ENCODE peak calls at places on chromosomes 12 and 14, in seven cellular contexts. One of them, this sample, is unnamed. For H3K4me1 and H3K9me3, the result is how much of the 10 kb centered on the place peaks cover.

GRCh38 chr14:63323148-63323547 is 4.4 kb upstream of the GPHB5 start:
- DNase-seq in IMR-90: no peak
- DNase-seq in A549: no peak
- DNase-seq in heart right ventricle: no peak
- DNase-seq in neuronal stem cell: no peak
- DNase-seq in aorta: no peak
- DNase-seq in CD8-positive, alpha-beta memory T cell: no peak
- DNase-seq in this sample: no peak

GRCh38 chr12:124747426-124748161 is 116.1 kb downstream of the SCARB1 start:
- DNase-seq in IMR-90: peak
- DNase-seq in A549: peak
- DNase-seq in heart right ventricle: no peak
- DNase-seq in neuronal stem cell: no peak
- DNase-seq in aorta: no peak
- DNase-seq in CD8-positive, alpha-beta memory T cell: no peak
- DNase-seq in this sample: no peak

GRCh38 chr12:108854055-108854452 is 3.3 kb downstream of the SSH1 start:
- DNase-seq in IMR-90: peak
- DNase-seq in A549: no peak
- DNase-seq in heart right ventricle: no peak
- DNase-seq in neuronal stem cell: no peak
- DNase-seq in aorta: no peak
- DNase-seq in CD8-positive, alpha-beta memory T cell: no peak
- DNase-seq in this sample: no peak

GRCh38 chr14:100733152-100733850 is 6.6 kb downstream of the DLK1 start:
- DNase-seq in IMR-90: no peak
- DNase-seq in A549: no peak
- DNase-seq in heart right ventricle: no peak
- DNase-seq in neuronal stem cell: no peak
- DNase-seq in aorta: peak
- DNase-seq in CD8-positive, alpha-beta memory T cell: no peak
- DNase-seq in this sample: no peak

GRCh38 chr12:20716037-20716436 is 20.9 kb downstream of the SLCO1C1 start:
- DNase-seq in IMR-90: no peak
- DNase-seq in A549: no peak
- DNase-seq in heart right ventricle: no peak
- DNase-seq in neuronal stem cell: no peak
- DNase-seq in aorta: no peak
- DNase-seq in CD8-positive, alpha-beta memory T cell: no peak
- DNase-seq in this sample: no peak

GRCh38 chr12:9039397-9039977 is 50.1 kb downstream of the KLRG1 start:
- DNase-seq in IMR-90: peak
- DNase-seq in A549: peak
- DNase-seq in heart right ventricle: no peak
- DNase-seq in neuronal stem cell: peak
- DNase-seq in aorta: no peak
- DNase-seq in CD8-positive, alpha-beta memory T cell: peak
- DNase-seq in this sample: peak

GRCh38 chr12:78977463-78977862 is 112.9 kb downstream of the SYT1 start:
- DNase-seq in IMR-90: no peak
- DNase-seq in A549: no peak
- DNase-seq in heart right ventricle: no peak
- DNase-seq in neuronal stem cell: no peak
- DNase-seq in aorta: no peak
- DNase-seq in CD8-positive, alpha-beta memory T cell: no peak
- DNase-seq in this sample: no peak

GRCh38 chr14:75605916-75606315 is 27.5 kb downstream of the FLVCR2 start:
- DNase-seq in IMR-90: no peak
- DNase-seq in A549: no peak
- DNase-seq in heart right ventricle: no peak
- DNase-seq in neuronal stem cell: no peak
- DNase-seq in aorta: no peak
- DNase-seq in CD8-positive, alpha-beta memory T cell: no peak
- DNase-seq in this sample: no peak

GRCh38 chr12:56121204-56121870 is 3.3 kb downstream of the ZC3H10 start:
- DNase-seq in IMR-90: no peak
- DNase-seq in A549: no peak
- DNase-seq in heart right ventricle: no peak
- DNase-seq in neuronal stem cell: no peak
- DNase-seq in aorta: no peak
- DNase-seq in CD8-positive, alpha-beta memory T cell: no peak
- DNase-seq in this sample: no peak

GRCh38 chr12:108260039-108260438 is 79.1 kb downstream of the CMKLR1 start:
- DNase-seq in IMR-90: no peak
- DNase-seq in A549: no peak
- DNase-seq in heart right ventricle: no peak
- DNase-seq in neuronal stem cell: no peak
- DNase-seq in aorta: no peak
- DNase-seq in CD8-positive, alpha-beta memory T cell: no peak
- DNase-seq in this sample: no peak

GRCh38 chr12:42963993-42964392 is 374.4 kb upstream of the PRICKLE1 start:
- DNase-seq in IMR-90: no peak
- DNase-seq in A549: no peak
- DNase-seq in heart right ventricle: no peak
- DNase-seq in neuronal stem cell: no peak
- DNase-seq in aorta: no peak
- DNase-seq in CD8-positive, alpha-beta memory T cell: no peak
- DNase-seq in this sample: no peak

GRCh38 chr12:67748761-67749075 is 100.2 kb downstream of the DYRK2 start:
- DNase-seq in IMR-90: peak
- DNase-seq in A549: no peak
- DNase-seq in heart right ventricle: no peak
- DNase-seq in neuronal stem cell: no peak
- DNase-seq in aorta: no peak
- DNase-seq in CD8-positive, alpha-beta memory T cell: no peak
- DNase-seq in this sample: no peak

GRCh38 chr14:64569108-64570045 is 19.6 kb downstream of the PPP1R36 start:
- DNase-seq in IMR-90: peak
- DNase-seq in A549: peak
- DNase-seq in heart right ventricle: peak
- DNase-seq in neuronal stem cell: no peak
- DNase-seq in aorta: peak
- DNase-seq in CD8-positive, alpha-beta memory T cell: no peak
- DNase-seq in this sample: no peak

GRCh38 chr14:100533647-100534485 is 53.4 kb downstream of the BEGAIN start:
- DNase-seq in IMR-90: no peak
- DNase-seq in A549: no peak
- DNase-seq in heart right ventricle: peak
- DNase-seq in neuronal stem cell: no peak
- DNase-seq in aorta: peak
- DNase-seq in CD8-positive, alpha-beta memory T cell: no peak
- DNase-seq in this sample: no peak

GRCh38 chr12:53090559-53090958 is 6.9 kb upstream of the IGFBP6 start:
- DNase-seq in IMR-90: no peak
- DNase-seq in A549: no peak
- DNase-seq in heart right ventricle: no peak
- DNase-seq in neuronal stem cell: no peak
- DNase-seq in aorta: no peak
- DNase-seq in CD8-positive, alpha-beta memory T cell: no peak
- DNase-seq in this sample: no peak
- H3K4me3 ChIP-seq in IMR-90: no peak
- H3K4me3 ChIP-seq in A549: no peak
- H3K4me3 ChIP-seq in heart right ventricle: no peak
- H3K4me3 ChIP-seq in neuronal stem cell: no peak
- H3K4me3 ChIP-seq in aorta: no peak
- H3K4me3 ChIP-seq in CD8-positive, alpha-beta memory T cell: no peak
- H3K4me3 ChIP-seq in this sample: no peak

GRCh38 chr12:120844768-120845449 is 59.2 kb downstream of the SPPL3 start:
- DNase-seq in IMR-90: no peak
- DNase-seq in A549: no peak
- DNase-seq in heart right ventricle: no peak
- DNase-seq in neuronal stem cell: no peak
- DNase-seq in aorta: no peak
- DNase-seq in CD8-positive, alpha-beta memory T cell: no peak
- DNase-seq in this sample: no peak

GRCh38 chr12:120844297-120844696 is 59.9 kb downstream of the SPPL3 start:
- DNase-seq in IMR-90: no peak
- DNase-seq in A549: no peak
- DNase-seq in heart right ventricle: no peak
- DNase-seq in neuronal stem cell: no peak
- DNase-seq in aorta: no peak
- DNase-seq in CD8-positive, alpha-beta memory T cell: no peak
- DNase-seq in this sample: no peak

GRCh38 chr12:120847392-120848157 is 56.6 kb downstream of the SPPL3 start:
- DNase-seq in IMR-90: no peak
- DNase-seq in A549: no peak
- DNase-seq in heart right ventricle: no peak
- DNase-seq in neuronal stem cell: no peak
- DNase-seq in aorta: no peak
- DNase-seq in CD8-positive, alpha-beta memory T cell: no peak
- DNase-seq in this sample: no peak

GRCh38 chr12:120846721-120847120 is 57.4 kb downstream of the SPPL3 start:
- DNase-seq in IMR-90: peak
- DNase-seq in A549: no peak
- DNase-seq in heart right ventricle: no peak
- DNase-seq in neuronal stem cell: no peak
- DNase-seq in aorta: no peak
- DNase-seq in CD8-positive, alpha-beta memory T cell: no peak
- DNase-seq in this sample: no peak

GRCh38 chr12:120845696-120846095 is 58.5 kb downstream of the SPPL3 start:
- DNase-seq in IMR-90: no peak
- DNase-seq in A549: no peak
- DNase-seq in heart right ventricle: no peak
- DNase-seq in neuronal stem cell: no peak
- DNase-seq in aorta: no peak
- DNase-seq in CD8-positive, alpha-beta memory T cell: no peak
- DNase-seq in this sample: no peak
- H3K4me1 ChIP-seq in IMR-90: under half
- H3K4me1 ChIP-seq in A549: under half
- H3K4me1 ChIP-seq in heart right ventricle: half or more
- H3K4me1 ChIP-seq in neuronal stem cell: under half
- H3K4me1 ChIP-seq in aorta: under half
- H3K4me1 ChIP-seq in CD8-positive, alpha-beta memory T cell: under half
- H3K4me1 ChIP-seq in this sample: under half

GRCh38 chr12:38157274-38157932 is 159.2 kb upstream of the ALG10B start:
- DNase-seq in IMR-90: no peak
- DNase-seq in A549: no peak
- DNase-seq in heart right ventricle: no peak
- DNase-seq in neuronal stem cell: no peak
- DNase-seq in aorta: no peak
- DNase-seq in CD8-positive, alpha-beta memory T cell: no peak
- DNase-seq in this sample: no peak
- H3K9me3 ChIP-seq in IMR-90: half or more
- H3K9me3 ChIP-seq in A549: under half
- H3K9me3 ChIP-seq in heart right ventricle: under half
- H3K9me3 ChIP-seq in neuronal stem cell: half or more
- H3K9me3 ChIP-seq in aorta: under half
- H3K9me3 ChIP-seq in CD8-positive, alpha-beta memory T cell: under half
- H3K9me3 ChIP-seq in this sample: under half

DNA sequence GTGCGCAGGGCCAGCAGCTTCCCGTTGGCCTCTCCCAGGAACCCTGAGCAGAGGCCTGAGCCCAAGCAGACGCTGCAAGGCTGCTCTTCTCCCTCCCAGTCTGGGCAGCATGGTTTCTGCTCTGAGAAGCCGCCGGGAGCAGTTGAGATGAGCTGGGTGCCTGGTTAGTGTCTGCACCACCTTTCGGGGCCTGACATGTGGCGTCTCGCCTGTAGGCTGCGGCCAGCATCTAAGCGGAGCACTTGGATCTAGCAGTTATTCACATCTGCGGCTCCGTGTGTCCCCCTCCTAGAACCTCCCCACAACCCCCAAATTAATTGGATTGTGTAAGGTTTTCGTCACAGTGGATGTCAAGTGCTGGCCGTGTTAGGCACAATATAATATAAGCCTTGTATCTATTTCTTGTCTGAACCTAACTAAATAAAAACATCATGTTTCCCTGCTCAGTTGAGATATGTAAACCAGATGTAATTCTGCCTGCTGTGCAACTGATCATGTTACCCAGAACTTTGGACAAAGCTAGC is 45.6 kb downstream of the ELK3 start:
- DNase-seq in IMR-90: no peak
- DNase-seq in A549: no peak
- DNase-seq in heart right ventricle: peak
- DNase-seq in neuronal stem cell: no peak
- DNase-seq in aorta: no peak
- DNase-seq in CD8-positive, alpha-beta memory T cell: no peak
- DNase-seq in this sample: no peak
- H3K4me3 ChIP-seq in IMR-90: no peak
- H3K4me3 ChIP-seq in A549: no peak
- H3K4me3 ChIP-seq in heart right ventricle: no peak
- H3K4me3 ChIP-seq in neuronal stem cell: no peak
- H3K4me3 ChIP-seq in aorta: no peak
- H3K4me3 ChIP-seq in CD8-positive, alpha-beta memory T cell: no peak
- H3K4me3 ChIP-seq in this sample: no peak

GRCh38 chr14:68785817-68786490 is 6.9 kb downstream of the ZFP36L1 start:
- DNase-seq in IMR-90: no peak
- DNase-seq in A549: peak
- DNase-seq in heart right ventricle: no peak
- DNase-seq in neuronal stem cell: no peak
- DNase-seq in aorta: no peak
- DNase-seq in CD8-positive, alpha-beta memory T cell: peak
- DNase-seq in this sample: no peak
- H3K4me1 ChIP-seq in IMR-90: under half
- H3K4me1 ChIP-seq in A549: half or more
- H3K4me1 ChIP-seq in heart right ventricle: half or more
- H3K4me1 ChIP-seq in neuronal stem cell: under half
- H3K4me1 ChIP-seq in aorta: under half
- H3K4me1 ChIP-seq in CD8-positive, alpha-beta memory T cell: half or more
- H3K4me1 ChIP-seq in this sample: under half

DNA sequence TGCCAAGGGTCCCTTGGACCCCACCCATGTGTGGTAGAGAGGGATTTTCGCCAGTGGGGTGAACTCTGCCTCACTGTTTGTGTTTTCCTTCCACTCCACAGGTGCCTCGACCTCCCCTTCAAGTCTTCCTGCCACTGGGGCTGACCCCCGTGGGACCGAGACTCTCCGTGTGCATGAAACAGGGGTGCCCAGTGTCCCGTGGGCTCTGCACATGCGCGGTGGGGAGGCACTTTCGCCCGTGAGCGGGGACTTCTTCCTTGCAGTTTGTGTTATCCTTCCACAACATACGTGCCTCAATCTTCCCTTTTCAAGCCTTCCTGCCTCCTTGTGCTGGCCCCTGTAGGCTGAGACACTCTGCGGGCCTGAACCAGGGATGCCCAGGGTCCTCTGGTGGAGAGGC is 362.4 kb downstream of the ALG10 start:
- DNase-seq in IMR-90: no peak
- DNase-seq in A549: no peak
- DNase-seq in heart right ventricle: no peak
- DNase-seq in neuronal stem cell: no peak
- DNase-seq in aorta: no peak
- DNase-seq in CD8-positive, alpha-beta memory T cell: no peak
- DNase-seq in this sample: no peak
- H3K9me3 ChIP-seq in IMR-90: half or more
- H3K9me3 ChIP-seq in A549: under half
- H3K9me3 ChIP-seq in heart right ventricle: under half
- H3K9me3 ChIP-seq in neuronal stem cell: half or more
- H3K9me3 ChIP-seq in aorta: under half
- H3K9me3 ChIP-seq in CD8-positive, alpha-beta memory T cell: under half
- H3K9me3 ChIP-seq in this sample: under half

This sample was measured in HAP-1.